ENCODE peak calls at places on chromosomes 4 and X, in eight cellular contexts. One of them, this sample, is unnamed.

GRCh38 chr4:167779280-167779679 is 313.1 kb upstream of the ANXA10 start:
- DNase-seq in EL: peak
- DNase-seq in naive thymus-derived CD8-positive, alpha-beta T cell: no peak
- DNase-seq in cerebellar nuclear complex: no peak
- DNase-seq in activated T-cell treated with anti-CD3 and anti-CD28 coated beads for 24 hours: no peak
- DNase-seq in fibroblast of mammary gland: no peak
- DNase-seq in fibroblast of the aortic adventitia: no peak
- DNase-seq in occipital lobe: no peak
- DNase-seq in this sample: no peak

GRCh38 chr4:74316397-74316796 is 8.1 kb downstream of the EPGN start:
- DNase-seq in naive thymus-derived CD8-positive, alpha-beta T cell: no peak
- DNase-seq in fibroblast of the aortic adventitia: peak
- DNase-seq in EL: no peak
- DNase-seq in fibroblast of mammary gland: no peak
- DNase-seq in activated T-cell treated with anti-CD3 and anti-CD28 coated beads for 24 hours: no peak
- DNase-seq in cerebellar nuclear complex: no peak
- DNase-seq in occipital lobe: no peak
- DNase-seq in this sample: no peak

GRCh38 chr4:53810643-53811042 is 219.4 kb upstream of the LNX1 start:
- DNase-seq in cerebellar nuclear complex: no peak
- DNase-seq in activated T-cell treated with anti-CD3 and anti-CD28 coated beads for 24 hours: no peak
- DNase-seq in fibroblast of the aortic adventitia: no peak
- DNase-seq in occipital lobe: no peak
- DNase-seq in naive thymus-derived CD8-positive, alpha-beta T cell: no peak
- DNase-seq in fibroblast of mammary gland: no peak
- DNase-seq in EL: no peak
- DNase-seq in this sample: no peak

GRCh38 chrX:80550722-80551121 is 130.5 kb downstream of the TENT5D start:
- DNase-seq in naive thymus-derived CD8-positive, alpha-beta T cell: no peak
- DNase-seq in fibroblast of the aortic adventitia: no peak
- DNase-seq in EL: peak
- DNase-seq in activated T-cell treated with anti-CD3 and anti-CD28 coated beads for 24 hours: no peak
- DNase-seq in cerebellar nuclear complex: no peak
- DNase-seq in fibroblast of mammary gland: no peak
- DNase-seq in occipital lobe: no peak
- DNase-seq in this sample: no peak

GRCh38 chrX:17654116-17654515 is 83.2 kb upstream of the SCML1 start:
- DNase-seq in fibroblast of the aortic adventitia: no peak
- DNase-seq in cerebellar nuclear complex: no peak
- DNase-seq in EL: no peak
- DNase-seq in occipital lobe: no peak
- DNase-seq in naive thymus-derived CD8-positive, alpha-beta T cell: peak
- DNase-seq in fibroblast of mammary gland: no peak
- DNase-seq in activated T-cell treated with anti-CD3 and anti-CD28 coated beads for 24 hours: peak
- DNase-seq in this sample: no peak

GRCh38 chr4:27886075-27886474 is 1025.4 kb downstream of the STIM2 start:
- DNase-seq in naive thymus-derived CD8-positive, alpha-beta T cell: no peak
- DNase-seq in cerebellar nuclear complex: no peak
- DNase-seq in EL: peak
- DNase-seq in fibroblast of the aortic adventitia: peak
- DNase-seq in occipital lobe: no peak
- DNase-seq in fibroblast of mammary gland: peak
- DNase-seq in activated T-cell treated with anti-CD3 and anti-CD28 coated beads for 24 hours: no peak
- DNase-seq in this sample: no peak

GRCh38 chr4:89894654-89895652 is at the start of gene MMRN1:
- DNase-seq in cerebellar nuclear complex: no peak
- DNase-seq in activated T-cell treated with anti-CD3 and anti-CD28 coated beads for 24 hours: no peak
- DNase-seq in fibroblast of mammary gland: no peak
- DNase-seq in fibroblast of the aortic adventitia: no peak
- DNase-seq in naive thymus-derived CD8-positive, alpha-beta T cell: no peak
- DNase-seq in EL: no peak
- DNase-seq in occipital lobe: no peak
- DNase-seq in this sample: no peak

GRCh38 chrX:78513996-78514745 is 145.0 kb downstream of the RTL3 start:
- DNase-seq in fibroblast of the aortic adventitia: peak
- DNase-seq in cerebellar nuclear complex: no peak
- DNase-seq in naive thymus-derived CD8-positive, alpha-beta T cell: no peak
- DNase-seq in activated T-cell treated with anti-CD3 and anti-CD28 coated beads for 24 hours: no peak
- DNase-seq in EL: peak
- DNase-seq in occipital lobe: no peak
- DNase-seq in fibroblast of mammary gland: no peak
- DNase-seq in this sample: no peak

GRCh38 chrX:119758682-119759332 is 419 bp downstream of the SOWAHD start:
- DNase-seq in fibroblast of the aortic adventitia: no peak
- DNase-seq in fibroblast of mammary gland: no peak
- DNase-seq in cerebellar nuclear complex: no peak
- DNase-seq in naive thymus-derived CD8-positive, alpha-beta T cell: peak
- DNase-seq in activated T-cell treated with anti-CD3 and anti-CD28 coated beads for 24 hours: no peak
- DNase-seq in EL: no peak
- DNase-seq in occipital lobe: no peak
- DNase-seq in this sample: peak

GRCh38 chrX:9786839-9787635 is 808 bp downstream of the SHROOM2 start:
- DNase-seq in fibroblast of the aortic adventitia: no peak
- DNase-seq in cerebellar nuclear complex: no peak
- DNase-seq in fibroblast of mammary gland: no peak
- DNase-seq in activated T-cell treated with anti-CD3 and anti-CD28 coated beads for 24 hours: no peak
- DNase-seq in naive thymus-derived CD8-positive, alpha-beta T cell: no peak
- DNase-seq in occipital lobe: no peak
- DNase-seq in EL: peak
- DNase-seq in this sample: no peak

GRCh38 chr4:155388162-155388561 is 11.4 kb upstream of the MAP9 start:
- DNase-seq in occipital lobe: no peak
- DNase-seq in fibroblast of mammary gland: no peak
- DNase-seq in EL: no peak
- DNase-seq in cerebellar nuclear complex: no peak
- DNase-seq in naive thymus-derived CD8-positive, alpha-beta T cell: no peak
- DNase-seq in activated T-cell treated with anti-CD3 and anti-CD28 coated beads for 24 hours: no peak
- DNase-seq in fibroblast of the aortic adventitia: no peak
- DNase-seq in this sample: no peak

GRCh38 chr4:185513489-185514181 is 21.7 kb downstream of the PDLIM3 start:
- DNase-seq in cerebellar nuclear complex: no peak
- DNase-seq in activated T-cell treated with anti-CD3 and anti-CD28 coated beads for 24 hours: no peak
- DNase-seq in fibroblast of the aortic adventitia: no peak
- DNase-seq in EL: no peak
- DNase-seq in fibroblast of mammary gland: peak
- DNase-seq in occipital lobe: no peak
- DNase-seq in naive thymus-derived CD8-positive, alpha-beta T cell: peak
- DNase-seq in this sample: no peak

GRCh38 chr4:7204656-7205387 is 12.5 kb downstream of the SORCS2 start:
- DNase-seq in activated T-cell treated with anti-CD3 and anti-CD28 coated beads for 24 hours: no peak
- DNase-seq in fibroblast of the aortic adventitia: no peak
- DNase-seq in fibroblast of mammary gland: no peak
- DNase-seq in naive thymus-derived CD8-positive, alpha-beta T cell: no peak
- DNase-seq in occipital lobe: no peak
- DNase-seq in EL: no peak
- DNase-seq in cerebellar nuclear complex: no peak
- DNase-seq in this sample: no peak

GRCh38 chrX:73825569-73825968 is 262.6 kb downstream of the CHIC1 start:
- DNase-seq in fibroblast of mammary gland: no peak
- DNase-seq in EL: no peak
- DNase-seq in cerebellar nuclear complex: no peak
- DNase-seq in activated T-cell treated with anti-CD3 and anti-CD28 coated beads for 24 hours: no peak
- DNase-seq in occipital lobe: no peak
- DNase-seq in naive thymus-derived CD8-positive, alpha-beta T cell: no peak
- DNase-seq in fibroblast of the aortic adventitia: no peak
- DNase-seq in this sample: no peak

GRCh38 chr4:6155996-6156395 is 44.4 kb downstream of the JAKMIP1 start:
- DNase-seq in EL: no peak
- DNase-seq in fibroblast of the aortic adventitia: no peak
- DNase-seq in occipital lobe: no peak
- DNase-seq in naive thymus-derived CD8-positive, alpha-beta T cell: no peak
- DNase-seq in fibroblast of mammary gland: no peak
- DNase-seq in activated T-cell treated with anti-CD3 and anti-CD28 coated beads for 24 hours: no peak
- DNase-seq in cerebellar nuclear complex: no peak
- DNase-seq in this sample: no peak

GRCh38 chr4:86498560-86499166 is 95.5 kb upstream of the PTPN13 start:
- DNase-seq in naive thymus-derived CD8-positive, alpha-beta T cell: peak
- DNase-seq in occipital lobe: no peak
- DNase-seq in activated T-cell treated with anti-CD3 and anti-CD28 coated beads for 24 hours: no peak
- DNase-seq in fibroblast of the aortic adventitia: peak
- DNase-seq in cerebellar nuclear complex: no peak
- DNase-seq in fibroblast of mammary gland: peak
- DNase-seq in EL: peak
- DNase-seq in this sample: no peak

GRCh38 chr4:172168888-172169287 is 355.7 kb downstream of the GALNTL6 start:
- DNase-seq in activated T-cell treated with anti-CD3 and anti-CD28 coated beads for 24 hours: no peak
- DNase-seq in fibroblast of the aortic adventitia: no peak
- DNase-seq in naive thymus-derived CD8-positive, alpha-beta T cell: no peak
- DNase-seq in fibroblast of mammary gland: no peak
- DNase-seq in EL: no peak
- DNase-seq in cerebellar nuclear complex: no peak
- DNase-seq in occipital lobe: no peak
- DNase-seq in this sample: no peak

GRCh38 chr4:7103031-7103598 is 35.3 kb upstream of the GRPEL1 start:
- DNase-seq in EL: peak
- DNase-seq in cerebellar nuclear complex: peak
- DNase-seq in fibroblast of the aortic adventitia: peak
- DNase-seq in fibroblast of mammary gland: peak
- DNase-seq in naive thymus-derived CD8-positive, alpha-beta T cell: peak
- DNase-seq in occipital lobe: peak
- DNase-seq in activated T-cell treated with anti-CD3 and anti-CD28 coated beads for 24 hours: peak
- DNase-seq in this sample: peak

This sample was measured in dorsolateral prefrontal cortex.